ENCODE peak calls at places on chromosomes 1 and 21, in four cellular contexts. One of them, this sample, is unnamed.

GRCh38 chr21:38499296-38499695 is 1.0 kb upstream of the ERG start:
- DNase-seq in cardiac muscle cell: no peak
- DNase-seq in brain microvascular endothelial cell: no peak
- DNase-seq in H9: no peak
- DNase-seq in this sample: no peak

GRCh38 chr1:35324486-35324885 is 56.0 kb downstream of the ZMYM4 start:
- DNase-seq in cardiac muscle cell: peak; percentile 51
- DNase-seq in brain microvascular endothelial cell: peak; percentile 28
- DNase-seq in H9: no peak
- DNase-seq in this sample: no peak

GRCh38 chr1:110060034-110060661 is 10.3 kb downstream of the ALX3 start:
- DNase-seq in cardiac muscle cell: peak; percentile 38
- DNase-seq in brain microvascular endothelial cell: no peak
- DNase-seq in H9: peak; percentile 77
- DNase-seq in this sample: no peak

GRCh38 chr1:35717911-35718476 is 690 bp downstream of the C1orf216 start:
- DNase-seq in cardiac muscle cell: peak; percentile 83
- DNase-seq in brain microvascular endothelial cell: peak; percentile 64
- DNase-seq in H9: peak; percentile 56
- DNase-seq in this sample: peak; percentile 56

GRCh38 chr1:149995927-149996326 is 14.6 kb downstream of the OTUD7B start:
- DNase-seq in cardiac muscle cell: no peak
- DNase-seq in brain microvascular endothelial cell: peak; percentile 25
- DNase-seq in H9: no peak
- DNase-seq in this sample: no peak

GRCh38 chr1:31487894-31488293 is 74.9 kb downstream of the SERINC2 start:
- DNase-seq in cardiac muscle cell: no peak
- DNase-seq in brain microvascular endothelial cell: no peak
- DNase-seq in H9: no peak
- DNase-seq in this sample: no peak

GRCh38 chr1:201925301-201925567 is 21.1 kb downstream of the LMOD1 start:
- DNase-seq in cardiac muscle cell: no peak
- DNase-seq in brain microvascular endothelial cell: no peak
- DNase-seq in H9: no peak
- DNase-seq in this sample: no peak

GRCh38 chr1:208793946-208794345 is 549.8 kb upstream of the PLXNA2 start:
- DNase-seq in cardiac muscle cell: no peak
- DNase-seq in brain microvascular endothelial cell: no peak
- DNase-seq in H9: no peak
- DNase-seq in this sample: no peak

GRCh38 chr1:921011-921837 is 2.5 kb upstream of the SAMD11 start:
- DNase-seq in cardiac muscle cell: peak; percentile 79
- DNase-seq in brain microvascular endothelial cell: peak; percentile 43
- DNase-seq in H9: peak; percentile 80
- DNase-seq in this sample: no peak

GRCh38 chr1:38962560-38962959 is 20.9 kb upstream of the RHBDL2 start:
- DNase-seq in cardiac muscle cell: peak; percentile 32
- DNase-seq in brain microvascular endothelial cell: no peak
- DNase-seq in H9: no peak
- DNase-seq in this sample: no peak

GRCh38 chr1:167899253-167899681 is 14.7 kb downstream of the ADCY10 start:
- DNase-seq in cardiac muscle cell: peak; percentile 61
- DNase-seq in brain microvascular endothelial cell: no peak
- DNase-seq in H9: no peak
- DNase-seq in this sample: no peak
- H3K27ac ChIP-seq in cardiac muscle cell: no peak overlapping the region
- H3K27ac ChIP-seq in brain microvascular endothelial cell: no peak overlapping the region
- H3K27ac ChIP-seq in H9: no peak overlapping the region
- H3K27ac ChIP-seq in this sample: no peak overlapping the region

DNA sequence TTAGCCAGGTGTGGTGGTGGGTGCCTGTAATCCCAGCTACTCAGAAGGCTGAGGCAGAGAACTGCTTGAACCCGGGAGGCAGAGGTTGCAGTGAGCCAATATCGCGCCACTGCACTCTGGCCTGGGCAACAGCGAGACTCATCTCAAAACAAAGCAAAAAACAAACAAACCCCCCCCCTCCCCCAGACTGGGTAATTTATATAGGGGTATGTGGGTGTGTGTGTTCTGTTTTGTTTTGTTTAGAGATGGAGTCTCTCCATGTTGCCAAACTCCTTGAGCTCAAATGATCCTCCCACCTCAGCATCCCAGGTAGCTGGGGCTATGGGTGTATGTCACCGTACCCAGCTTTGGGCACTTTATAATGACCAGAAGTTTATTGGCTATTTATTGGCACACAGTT is 73.6 kb downstream of the SLC27A3 start:
- DNase-seq in cardiac muscle cell: no peak
- DNase-seq in brain microvascular endothelial cell: no peak
- DNase-seq in H9: no peak
- DNase-seq in this sample: no peak
- H3K27ac ChIP-seq in cardiac muscle cell: no peak overlapping the region
- H3K27ac ChIP-seq in brain microvascular endothelial cell: no peak overlapping the region
- H3K27ac ChIP-seq in H9: no peak overlapping the region
- H3K27ac ChIP-seq in this sample: no peak overlapping the region

GRCh38 chr1:234531181-234532132 is 52.5 kb upstream of the TARBP1 start:
- DNase-seq in cardiac muscle cell: peak; percentile 91
- DNase-seq in brain microvascular endothelial cell: peak; percentile 65
- DNase-seq in H9: no peak
- DNase-seq in this sample: peak; percentile 59
- H3K27ac ChIP-seq in cardiac muscle cell: peak overlapping the region; percentile 65
- H3K27ac ChIP-seq in brain microvascular endothelial cell: peak overlapping the region; percentile 68
- H3K27ac ChIP-seq in H9: no peak overlapping the region
- H3K27ac ChIP-seq in this sample: peak overlapping the region; percentile 98

DNA sequence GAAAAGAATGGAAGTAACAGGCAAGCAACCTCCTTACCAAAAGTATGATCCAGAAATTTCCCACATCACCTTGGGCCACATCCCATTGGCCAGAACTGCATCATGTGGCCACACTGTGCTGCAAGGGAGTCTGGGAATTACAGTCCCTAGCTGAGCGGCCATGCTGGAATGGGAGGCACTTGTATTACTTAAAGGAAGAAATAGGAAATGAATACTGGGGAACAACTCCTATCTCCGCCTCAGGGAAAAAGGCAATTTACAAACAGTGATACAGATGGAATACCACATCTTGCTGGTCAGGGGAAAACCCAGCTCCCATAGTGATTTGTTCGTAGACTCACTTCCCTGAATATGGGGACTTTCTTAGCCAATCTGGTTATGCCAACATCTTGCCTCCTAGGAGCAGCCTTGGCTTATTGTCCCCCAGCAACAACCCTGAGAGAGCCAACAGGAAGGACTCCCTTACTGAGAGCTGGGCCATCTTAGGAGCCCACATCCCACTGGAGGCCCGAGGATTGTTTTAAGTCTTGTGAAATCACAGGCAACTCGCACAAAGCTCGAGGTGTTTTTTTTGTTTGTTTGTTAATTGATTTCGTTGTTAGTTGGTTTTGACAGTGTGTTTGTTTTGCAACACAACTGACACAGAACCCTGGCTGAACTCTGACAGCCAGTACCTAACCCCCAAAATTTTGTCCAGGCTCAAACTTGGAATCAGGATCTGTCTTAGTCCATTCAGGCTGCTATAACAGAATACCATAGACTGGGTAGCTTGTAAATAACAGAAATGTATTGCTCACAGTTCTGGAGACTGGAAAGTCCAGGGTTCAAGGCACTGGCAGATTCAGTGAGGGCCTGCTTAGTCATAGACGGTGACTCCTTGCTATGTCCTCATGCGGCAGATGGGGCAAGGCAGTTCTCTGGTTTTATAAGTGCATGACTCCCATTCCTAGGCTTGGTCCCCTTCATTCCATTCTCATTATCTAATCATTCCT is 14.9 kb downstream of the CDA start:
- DNase-seq in cardiac muscle cell: peak; percentile 72
- DNase-seq in brain microvascular endothelial cell: peak; percentile 92
- DNase-seq in H9: no peak
- DNase-seq in this sample: no peak
- H3K27ac ChIP-seq in cardiac muscle cell: no peak overlapping the region
- H3K27ac ChIP-seq in brain microvascular endothelial cell: peak overlapping the region; percentile 73
- H3K27ac ChIP-seq in H9: no peak overlapping the region
- H3K27ac ChIP-seq in this sample: no peak overlapping the region

DNA sequence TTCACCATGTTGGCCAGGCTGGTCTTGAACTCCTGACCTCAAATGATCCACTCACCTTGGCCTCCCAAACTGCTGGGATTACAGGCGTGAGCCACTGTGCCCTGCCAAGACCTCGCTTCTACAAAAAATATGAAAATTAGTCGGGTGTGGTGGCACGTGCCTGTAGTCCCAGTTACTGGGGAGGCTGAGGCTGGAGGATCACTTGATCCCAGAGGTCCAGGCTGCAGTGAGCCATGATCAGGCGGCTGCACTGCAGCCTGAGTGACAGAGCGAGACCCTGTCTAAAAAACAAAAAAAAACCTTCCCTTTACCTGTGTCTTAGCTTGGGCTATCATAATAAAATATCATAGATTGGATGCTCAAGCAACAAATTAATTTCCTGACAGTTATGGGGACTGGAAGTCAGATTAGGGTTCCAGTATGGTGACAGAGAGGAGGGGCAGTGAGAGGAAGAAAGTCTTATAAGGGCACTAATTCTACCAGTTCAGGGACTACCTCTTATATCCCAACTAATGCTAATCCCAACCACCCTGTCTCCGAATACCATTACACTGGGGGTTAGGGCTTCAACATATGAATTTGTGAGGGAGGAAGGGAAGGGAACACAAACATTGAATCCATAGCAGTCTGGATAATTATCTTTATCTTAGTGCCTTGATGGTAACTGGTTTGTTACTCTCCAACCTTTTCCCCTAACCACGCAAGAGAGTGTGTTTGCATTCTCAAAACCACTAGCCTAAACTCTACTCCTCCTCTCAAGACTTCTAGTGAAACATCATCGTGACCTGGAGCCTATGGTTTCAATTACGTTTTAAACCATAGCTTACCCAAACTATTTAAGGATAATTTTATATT is 1.0 kb upstream of the NAXE start:
- DNase-seq in cardiac muscle cell: no peak
- DNase-seq in brain microvascular endothelial cell: no peak
- DNase-seq in H9: no peak
- DNase-seq in this sample: no peak
- H3K27ac ChIP-seq in cardiac muscle cell: peak overlapping the region; percentile 84
- H3K27ac ChIP-seq in brain microvascular endothelial cell: no peak overlapping the region
- H3K27ac ChIP-seq in H9: no peak overlapping the region
- H3K27ac ChIP-seq in this sample: peak overlapping the region; percentile 89